ENCODE peak calls at places on chromosomes 7 and 10, in ten cellular contexts. K is nucleus accumbens; W is AG04450; O is activated T-helper 2 cell treated with anti-CD3 and anti-CD28 coated beads, Interferon-gamma antibody, Interleukin-2, Interleukin-4, amounts not matched to agents 10 μg/mL and 5 μg/mL and 100 μg/mL, durations not matched to agents 14 hours and 24 hours and 36 hours; F is cardiac septum; X is upper lobe of right lung; G is GM03348; J is H9; B is amniotic stem cell; Y is foreskin fibroblast. L is an unnamed sample.
A peak's percentile ranks its signal among the peaks of the same experiment; 100 is the strongest.

GRCh38 chr7:155084989-155085388 is 14.9 kb downstream of the HTR5A start:
- DNase-seq in K (no peak), W (no peak), O (no peak), F (no peak), X (no peak), G (no peak), J (no peak), B (no peak), Y (no peak), L (peak; percentile 17)

GRCh38 chr10:7085913-7086589 is 324.8 kb downstream of the SFMBT2 start:
- DNase-seq in K (peak; percentile 8), W (no peak), O (no peak), F (no peak), X (no peak), G (no peak), J (peak; percentile 59), B (no peak), Y (peak; percentile 57), L (no peak)

GRCh38 chr7:28179081-28180030 is 1.2 kb downstream of the JAZF1 start:
- DNase-seq in K (peak; percentile 46), W (no peak), O (peak; percentile 62), F (peak; percentile 93), X (peak; percentile 90), G (peak; percentile 93), J (peak; percentile 68), B (no peak), Y (no peak), L (no peak)

GRCh38 chr7:26034386-26034785 is 117.6 kb upstream of the NFE2L3 start:
- DNase-seq in K (no peak), W (no peak), O (no peak), F (no peak), X (no peak), G (no peak), J (no peak), B (no peak), Y (no peak), L (peak; percentile 1)

GRCh38 chr7:48139461-48139860 is 31.8 kb upstream of the ABCA13 start:
- DNase-seq in K (no peak), W (no peak), O (no peak), F (no peak), X (no peak), G (peak; percentile 51), J (peak; percentile 62), B (no peak), Y (no peak), L (no peak)

GRCh38 chr10:1380075-1380793 is 324.0 kb downstream of the WDR37 start:
- DNase-seq in K (no peak), W (no peak), O (no peak), F (peak; percentile 71), X (peak; percentile 32), G (no peak), J (peak; percentile 45), B (no peak), Y (no peak), L (peak; percentile 75)

GRCh38 chr10:133276100-133276434 is 601 bp downstream of the ADAM8 start:
- DNase-seq in K (no peak), W (no peak), O (no peak), F (no peak), X (no peak), G (no peak), J (no peak), B (no peak), Y (no peak), L (no peak)

GRCh38 chr7:82678716-82679115 is 235.1 kb upstream of the CACNA2D1 start:
- DNase-seq in K (no peak), W (no peak), O (no peak), F (no peak), X (no peak), G (no peak), J (no peak), B (no peak), Y (no peak), L (no peak)

GRCh38 chr7:64515781-64516180 is 47.1 kb downstream of the ZNF680 start:
- DNase-seq in K (no peak), W (no peak), O (no peak), F (no peak), X (no peak), G (no peak), J (no peak), B (no peak), Y (no peak), L (no peak)

GRCh38 chr10:124612611-124613498 is 131.3 kb downstream of the FAM53B start:
- DNase-seq in K (no peak), W (no peak), O (no peak), F (no peak), X (no peak), G (no peak), J (peak; percentile 88), B (no peak), Y (no peak), L (no peak)

GRCh38 chr7:111232249-111233084 is 141.5 kb downstream of the LRRN3 start:
- DNase-seq in K (no peak), W (peak; percentile 6), O (no peak), F (no peak), X (no peak), G (peak; percentile 50), J (no peak), B (peak; percentile 3), Y (peak; percentile 43), L (no peak)

GRCh38 chr7:64180989-64181388 is 26.0 kb upstream of the ZNF735 start:
- DNase-seq in K (no peak), W (no peak), O (no peak), F (no peak), X (no peak), G (no peak), J (no peak), B (no peak), Y (no peak), L (no peak)

GRCh38 chr7:102413611-102414010 is 17.4 kb downstream of the PRKRIP1 start:
- DNase-seq in K (no peak), W (no peak), O (no peak), F (no peak), X (no peak), G (no peak), J (no peak), B (no peak), Y (no peak), L (no peak)

GRCh38 chr10:31707578-31708411 is 220.8 kb downstream of the ARHGAP12 start:
- DNase-seq in K (peak; percentile 27), W (peak; percentile 13), O (peak; percentile 38), F (peak; percentile 88), X (peak; percentile 73), G (peak; percentile 75), J (peak; percentile 48), B (peak; percentile 14), Y (peak; percentile 73), L (peak; percentile 83)

GRCh38 chr10:51897560-51897959 is 198.2 kb upstream of the CSTF2T start:
- DNase-seq in K (no peak), W (no peak), O (no peak), F (no peak), X (no peak), G (no peak), J (no peak), B (no peak), Y (no peak), L (no peak)

GRCh38 chr10:69807122-69807521 is 5.4 kb downstream of the COL13A1 start:
- DNase-seq in K (no peak), W (peak; percentile 41), O (no peak), F (no peak), X (no peak), G (peak; percentile 87), J (no peak), B (no peak), Y (peak; percentile 68), L (no peak)

GRCh38 chr7:80614911-80615310 is 23.5 kb upstream of the CD36 start:
- DNase-seq in K (no peak), W (no peak), O (no peak), F (no peak), X (no peak), G (peak; percentile 24), J (no peak), B (no peak), Y (peak; percentile 58), L (no peak)

GRCh38 chr10:61135276-61135721 is 191.3 kb upstream of the RHOBTB1 start:
- DNase-seq in K (no peak), W (no peak), O (no peak), F (no peak), X (no peak), G (no peak), J (no peak), B (no peak), Y (no peak), L (no peak)

GRCh38 chr10:72764151-72764550 is 72.2 kb downstream of the MCU start:
- DNase-seq in K (no peak), W (peak; percentile 76), O (no peak), F (no peak), X (no peak), G (peak; percentile 78), J (no peak), B (no peak), Y (peak; percentile 64), L (no peak)

GRCh38 chr10:112057072-112057471 is 126.5 kb downstream of the GPAM start:
- DNase-seq in K (no peak), W (no peak), O (no peak), F (no peak), X (no peak), G (no peak), J (no peak), B (no peak), Y (no peak), L (no peak)

GRCh38 chr10:117373848-117374505 is 1.3 kb downstream of the PDZD8 start:
- DNase-seq in K (peak; percentile 26), W (no peak), O (peak; percentile 20), F (peak; percentile 84), X (peak; percentile 79), G (peak; percentile 64), J (peak; percentile 30), B (no peak), Y (peak; percentile 42), L (no peak)

GRCh38 chr7:73995821-73996511 is 32.0 kb upstream of the ELN start:
- DNase-seq in K (no peak), W (no peak), O (no peak), F (no peak), X (no peak), G (no peak), J (no peak), B (no peak), Y (no peak), L (no peak)

GRCh38 chr7:45677311-45677900 is 103.2 kb downstream of the ADCY1 start:
- DNase-seq in K (no peak), W (no peak), O (no peak), F (peak; percentile 49), X (peak; percentile 30), G (no peak), J (no peak), B (no peak), Y (no peak), L (no peak)

L was measured in osteocyte.